ENCODE peak calls at places on chromosomes 5 and 9, in eight cellular contexts. W is GM19239, O is NCI-H1105, N is HT1080, E is RKO, B is naive B cell, K is nephron progenitor cell, F is non-pigmented ciliary epithelial cell. I is an unnamed sample.

GRCh38 chr9:79581388-79581787 is 9.6 kb downstream of the TLE4 start:
- DNase-seq in N (no peak), K (no peak), W (no peak), F (peak; percentile 46), B (no peak), E (no peak), O (peak; percentile 39), I (no peak)

GRCh38 chr9:131856105-131856504 is 116.2 kb upstream of the RAPGEF1 start:
- DNase-seq in E (no peak), F (no peak), B (no peak), O (no peak), W (no peak), K (no peak), N (no peak), I (no peak)

GRCh38 chr9:84293001-84293798 is 47.4 kb downstream of the SLC28A3 start:
- DNase-seq in W (no peak), K (no peak), N (no peak), O (no peak), E (no peak), B (peak; percentile 27), F (no peak), I (no peak)

GRCh38 chr5:32458799-32459400 is 14.4 kb upstream of the ZFR start:
- DNase-seq in F (no peak), B (no peak), N (no peak), E (no peak), W (no peak), K (no peak), O (no peak), I (no peak)

GRCh38 chr9:78032599-78033457 is 1.2 kb upstream of the GNAQ start:
- DNase-seq in W (no peak), B (peak; percentile 27), F (no peak), N (peak; percentile 32), O (no peak), E (peak; percentile 65), K (no peak), I (no peak)

GRCh38 chr9:16679327-16679821 is 191.1 kb downstream of the BNC2 start:
- DNase-seq in K (no peak), O (no peak), W (no peak), E (no peak), N (no peak), B (no peak), F (no peak), I (no peak)

GRCh38 chr5:57719216-57719615 is 236.6 kb upstream of the ACTBL2 start:
- DNase-seq in B (no peak), F (no peak), O (no peak), K (no peak), E (no peak), N (no peak), W (no peak), I (no peak)

GRCh38 chr5:65913519-65913918 is 12.9 kb upstream of the ERBIN start:
- DNase-seq in B (no peak), E (no peak), O (no peak), F (no peak), N (no peak), K (no peak), W (no peak), I (no peak)

GRCh38 chr9:36141288-36141687 is 4.8 kb downstream of the GLIPR2 start:
- DNase-seq in O (no peak), E (no peak), K (peak; percentile 12), N (peak; percentile 36), B (no peak), F (no peak), W (no peak), I (no peak)

GRCh38 chr9:88476491-88477271 is 58.3 kb upstream of the NXNL2 start:
- DNase-seq in F (no peak), W (no peak), O (no peak), K (no peak), B (no peak), E (no peak), N (no peak), I (no peak)

GRCh38 chr9:94656190-94656589 is 16.9 kb upstream of the FBP1 start:
- DNase-seq in E (no peak), W (peak; percentile 29), N (peak; percentile 17), K (no peak), O (no peak), F (no peak), B (peak; percentile 78), I (peak; percentile 92)

GRCh38 chr5:168366124-168366523 is 74.7 kb downstream of the WWC1 start:
- DNase-seq in N (peak; percentile 98), K (no peak), B (no peak), E (peak; percentile 69), W (no peak), F (peak; percentile 40), O (no peak), I (no peak)

I was measured in OCI-LY7.